ENCODE peak calls at places on chromosome 11, in six cellular contexts. E, U, P, O, N and Z are unnamed samples.

GRCh38 chr11:46309669-46310288 is 32.3 kb downstream of the CREB3L1 start:
- DNase-seq in E (no peak), U (no peak), P (no peak), O (no peak), N (no peak), Z (no peak)

GRCh38 chr11:62125881-62126280 is 2.1 kb downstream of the INCENP start:
- DNase-seq in E (no peak), U (peak; percentile 24), P (no peak), O (no peak), N (no peak), Z (no peak)

GRCh38 chr11:119584193-119585037 is 144.6 kb downstream of the NECTIN1 start:
- DNase-seq in E (peak; percentile 35), U (peak; percentile 61), P (peak; percentile 88), O (peak; percentile 24), N (peak; percentile 81), Z (peak; percentile 36)

GRCh38 chr11:17473071-17473744 is 3.4 kb downstream of the ABCC8 start:
- DNase-seq in E (no peak), U (peak; percentile 11), P (no peak), O (no peak), N (peak; percentile 30), Z (no peak)

GRCh38 chr11:123519055-123519796 is 89.2 kb downstream of the GRAMD1B start:
- DNase-seq in E (no peak), U (no peak), P (no peak), O (peak; percentile 79), N (no peak), Z (no peak)

GRCh38 chr11:105903113-105903512 is 118.9 kb downstream of the MSANTD4 start:
- DNase-seq in E (no peak), U (no peak), P (no peak), O (no peak), N (no peak), Z (no peak)

GRCh38 chr11:35289821-35290220 is 129.5 kb downstream of the SLC1A2 start:
- DNase-seq in E (no peak), U (no peak), P (no peak), O (no peak), N (peak; percentile 50), Z (no peak)

GRCh38 chr11:28615542-28615941 is 507.4 kb downstream of the METTL15 start:
- DNase-seq in E (no peak), U (no peak), P (no peak), O (no peak), N (peak; percentile 55), Z (no peak)

GRCh38 chr11:77598195-77598594 is 8.4 kb downstream of the AQP11 start:
- DNase-seq in E (no peak), U (no peak), P (no peak), O (no peak), N (no peak), Z (no peak)

GRCh38 chr11:115269193-115269592 is 235.0 kb downstream of the CADM1 start:
- DNase-seq in E (no peak), U (no peak), P (no peak), O (no peak), N (no peak), Z (no peak)

GRCh38 chr11:115500547-115501503 is 3.4 kb downstream of the CADM1 start:
- DNase-seq in E (no peak), U (peak; percentile 3), P (no peak), O (no peak), N (no peak), Z (no peak)

GRCh38 chr11:60315866-60316265 is 11.2 kb upstream of the MS4A6E start:
- DNase-seq in E (no peak), U (no peak), P (no peak), O (no peak), N (no peak), Z (no peak)

GRCh38 chr11:65170058-65170534 is at the start of gene SPDYC:
- DNase-seq in E (no peak), U (no peak), P (peak; percentile 73), O (no peak), N (no peak), Z (no peak)

GRCh38 chr11:22192289-22192641 is 620 bp upstream of the ANO5 start:
- DNase-seq in E (no peak), U (no peak), P (no peak), O (peak; percentile 29), N (no peak), Z (peak; percentile 60)

GRCh38 chr11:22194907-22195306 is 2.0 kb downstream of the ANO5 start:
- DNase-seq in E (no peak), U (no peak), P (no peak), O (no peak), N (no peak), Z (no peak)

GRCh38 chr11:22190827-22191463 is 1.9 kb upstream of the ANO5 start:
- DNase-seq in E (no peak), U (no peak), P (no peak), O (no peak), N (no peak), Z (no peak)

GRCh38 chr11:22192642-22193347 is at the start of gene ANO5:
- DNase-seq in E (peak; percentile 77), U (no peak), P (peak; percentile 79), O (peak; percentile 69), N (no peak), Z (peak; percentile 78)

DNA sequence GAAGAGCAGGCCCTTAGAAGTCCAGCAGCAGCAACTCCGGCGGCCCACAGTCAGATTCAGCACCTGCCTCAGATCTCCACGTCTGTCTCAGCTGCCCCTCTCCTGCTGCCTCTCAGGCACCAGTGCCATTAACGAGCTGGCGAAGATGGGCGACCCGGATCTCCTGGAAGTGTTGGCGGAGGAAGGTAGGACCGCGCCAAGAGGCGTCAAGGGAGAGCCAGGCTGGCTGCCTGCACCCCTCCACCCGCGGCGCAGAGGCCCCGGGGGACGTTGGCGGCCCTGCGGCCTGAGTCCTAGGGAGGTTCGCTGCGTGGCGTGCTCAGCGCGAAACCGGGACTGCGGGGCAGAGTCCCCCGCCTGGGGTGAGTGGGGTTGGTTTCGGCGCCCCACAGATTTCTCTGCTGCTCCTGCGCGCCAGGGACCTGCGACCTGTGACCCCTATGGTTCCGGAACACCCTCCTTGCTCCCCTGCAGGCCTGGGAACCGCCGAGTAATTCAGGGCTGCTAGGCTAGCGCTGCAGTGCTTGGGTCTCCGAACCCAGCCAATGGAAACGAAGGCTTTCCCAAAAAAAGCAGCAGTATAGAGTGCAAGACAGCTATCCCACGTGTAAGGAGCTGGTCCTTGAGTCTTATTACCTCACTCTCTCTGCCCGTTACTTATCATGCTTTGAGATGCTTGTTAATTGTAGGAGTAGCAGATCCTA is 615 bp downstream of the ANO5 start:
- DNase-seq in E (peak; percentile 11), U (no peak), P (peak; percentile 74), O (peak; percentile 36), N (no peak), Z (peak; percentile 40)
- H3K4me3 ChIP-seq in E (peak overlapping the region; percentile 86), U (no peak overlapping the region), P (peak overlapping the region; percentile 79), O (peak overlapping the region; percentile 61), N (peak overlapping the region; percentile 71), Z (peak overlapping the region; percentile 41)

GRCh38 chr11:118311518-118311917 is 7.0 kb downstream of the CD3E start:
- DNase-seq in E (no peak), U (no peak), P (no peak), O (no peak), N (no peak), Z (no peak)
- H3K4me1 ChIP-seq in E (no peaks in the 10 kb centered on the region), U (peaks cover 6% of the 10 kb centered on the region), P (no peaks in the 10 kb centered on the region), O (no peaks in the 10 kb centered on the region), N (peaks cover under 1% of the 10 kb centered on the region), Z (no peaks in the 10 kb centered on the region)

DNA sequence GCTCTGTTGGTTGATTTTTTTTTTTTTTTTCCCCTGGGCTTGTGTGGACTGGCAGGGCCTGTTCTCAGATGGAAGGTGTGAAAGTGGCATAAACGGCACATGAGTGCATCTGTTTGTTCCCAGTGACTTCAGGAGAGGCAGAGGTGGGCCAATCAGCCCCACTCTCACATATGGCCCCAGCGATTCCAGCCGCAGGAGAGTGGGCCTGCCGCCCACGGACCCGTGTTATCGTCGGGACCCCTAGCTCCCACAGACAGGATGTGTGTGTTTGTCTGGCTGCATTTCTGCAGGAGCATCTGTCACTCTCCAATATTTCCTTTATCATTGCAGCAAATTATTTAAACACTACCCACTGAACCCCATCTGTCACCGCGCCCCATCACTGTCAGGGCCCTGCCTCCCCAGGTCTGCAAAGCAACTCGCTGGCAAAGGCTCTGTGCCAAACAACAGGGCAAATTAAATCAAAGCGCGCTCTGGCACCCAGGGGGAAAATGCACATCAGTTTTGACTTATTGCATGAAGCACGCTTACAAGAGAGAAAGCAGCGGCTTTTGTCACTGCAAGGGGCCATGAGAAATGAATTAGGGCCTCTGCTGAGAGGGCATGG is 886.3 kb downstream of the NTM start:
- DNase-seq in E (no peak), U (no peak), P (no peak), O (no peak), N (no peak), Z (no peak)
- H3K4me3 ChIP-seq in E (no peak overlapping the region), U (no peak overlapping the region), P (no peak overlapping the region), O (no peak overlapping the region), N (no peak overlapping the region), Z (no peak overlapping the region)

GRCh38 chr11:131455843-131456704 is 85.7 kb downstream of the NTM start:
- DNase-seq in E (no peak), U (no peak), P (no peak), O (no peak), N (no peak), Z (no peak)
- H3K4me1 ChIP-seq in E (no peaks in the 10 kb centered on the region), U (no peaks in the 10 kb centered on the region), P (no peaks in the 10 kb centered on the region), O (no peaks in the 10 kb centered on the region), N (no peaks in the 10 kb centered on the region), Z (no peaks in the 10 kb centered on the region)

GRCh38 chr11:69377953-69378302 is 84.0 kb downstream of the MYEOV start:
- DNase-seq in E (no peak), U (no peak), P (peak; percentile 57), O (no peak), N (no peak), Z (no peak)

GRCh38 chr11:69375316-69376154 is 81.6 kb downstream of the MYEOV start:
- DNase-seq in E (peak; percentile 7), U (no peak), P (peak; percentile 57), O (no peak), N (no peak), Z (peak; percentile 54)

GRCh38 chr11:69376155-69377028 is 82.4 kb downstream of the MYEOV start:
- DNase-seq in E (no peak), U (peak; percentile 20), P (peak; percentile 44), O (no peak), N (no peak), Z (peak; percentile 37)

GRCh38 chr11:69378303-69379141 is 84.6 kb downstream of the MYEOV start:
- DNase-seq in E (peak; percentile 11), U (no peak), P (peak; percentile 55), O (no peak), N (no peak), Z (no peak)

DNA sequence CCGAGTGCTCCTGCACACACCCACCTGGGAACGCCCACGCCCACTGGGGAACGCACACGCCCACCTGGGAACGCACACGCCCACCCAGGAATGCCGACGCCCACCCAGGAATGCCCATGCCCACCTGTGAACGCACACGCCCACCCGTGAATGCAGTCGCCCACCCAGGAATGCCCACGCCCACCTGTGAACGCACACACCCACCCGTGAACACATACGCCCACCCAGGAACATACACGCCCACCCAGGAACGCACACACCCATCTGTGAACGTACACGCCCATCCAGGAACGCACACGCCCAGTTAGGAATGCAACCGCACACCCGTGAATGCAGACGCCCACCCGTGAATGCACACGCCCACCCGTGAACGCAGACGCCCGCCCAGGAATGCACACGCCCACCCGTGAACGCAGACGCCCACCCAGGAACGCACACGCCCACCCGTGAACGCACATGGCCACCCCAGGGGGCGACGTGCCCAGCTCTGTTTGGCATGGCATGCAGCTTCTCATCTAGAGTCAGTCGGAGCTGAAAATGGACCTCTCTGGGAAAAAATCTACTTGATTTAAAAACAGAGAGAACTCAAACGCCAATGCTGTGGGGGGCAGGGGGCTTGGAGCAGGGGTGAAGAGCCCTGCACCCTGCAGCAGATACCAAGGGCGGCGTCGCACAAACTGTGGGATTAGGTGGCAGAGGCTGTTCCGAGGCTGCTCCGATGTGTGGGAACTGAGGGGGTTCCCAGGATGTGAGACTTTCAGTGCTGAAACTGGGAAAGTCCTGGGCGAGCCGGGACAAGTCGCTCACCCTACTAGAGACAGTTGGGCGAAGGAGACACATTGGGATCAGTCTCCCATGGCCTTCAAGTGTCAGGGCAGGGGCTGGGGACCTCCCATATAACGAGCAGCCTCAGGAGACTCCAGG is 83.3 kb downstream of the MYEOV start:
- DNase-seq in E (peak; percentile 7), U (peak; percentile 96), P (peak; percentile 60), O (no peak), N (no peak), Z (peak; percentile 32)
- H3K4me3 ChIP-seq in E (no peak overlapping the region), U (no peak overlapping the region), P (no peak overlapping the region), O (no peak overlapping the region), N (no peak overlapping the region), Z (no peak overlapping the region)